ENCODE peak calls at places on chromosomes 6 and 20, in seven cellular contexts. O is suprapubic skin, W is GM23248, S is uterus, J is adrenal gland, E is testis, R is upper lobe of right lung. P is an unnamed sample. For H3K27me3 and H3K36me3, the result is how much of the 10 kb centered on the place peaks cover.

GRCh38 chr20:51735728-51736600 is 32.2 kb downstream of the ATP9A start:
- DNase-seq in O (no peak), W (no peak), S (no peak), J (no peak), E (peak), R (no peak), P (no peak)

GRCh38 chr6:31878761-31879542 is at the start of gene SLC44A4:
- DNase-seq in O (no peak), W (no peak), S (no peak), J (no peak), E (no peak), R (peak), P (no peak)

GRCh38 chr20:59163641-59164530 is at the start of gene ZNF831:
- DNase-seq in O (no peak), W (no peak), S (no peak), J (no peak), E (no peak), R (no peak), P (no peak)

GRCh38 chr6:32973144-32973854 is 4.9 kb downstream of the BRD2 start:
- DNase-seq in O (no peak), W (peak), S (no peak), J (peak), E (peak), R (no peak), P (no peak)

GRCh38 chr6:134278000-134278399 is 39.9 kb downstream of the SGK1 start:
- DNase-seq in O (no peak), W (no peak), S (no peak), J (no peak), E (no peak), R (no peak), P (no peak)

GRCh38 chr6:27144740-27145079 is 102.8 kb upstream of the PRSS16 start:
- DNase-seq in O (no peak), W (no peak), S (no peak), J (no peak), E (no peak), R (no peak), P (no peak)

GRCh38 chr20:19269737-19270325 is 57.4 kb downstream of the SLC24A3 start:
- DNase-seq in O (no peak), W (peak), S (no peak), J (no peak), E (no peak), R (no peak), P (no peak)

GRCh38 chr20:16533493-16533892 is 39.8 kb downstream of the KIF16B start:
- DNase-seq in O (no peak), W (no peak), S (no peak), J (no peak), E (no peak), R (no peak), P (no peak)

GRCh38 chr6:29553268-29554057 is 6.1 kb downstream of the UBD start:
- DNase-seq in O (no peak), W (peak), S (peak), J (peak), E (peak), R (peak), P (no peak)

GRCh38 chr6:15499125-15499524 is 163.7 kb downstream of the DTNBP1 start:
- DNase-seq in O (peak), W (no peak), S (no peak), J (peak), E (no peak), R (peak), P (no peak)

GRCh38 chr6:114824409-114824808 is 481.6 kb upstream of the HS3ST5 start:
- DNase-seq in O (no peak), W (no peak), S (no peak), J (no peak), E (no peak), R (no peak), P (no peak)

GRCh38 chr6:41021832-41022231 is 17.2 kb downstream of the UNC5CL start:
- DNase-seq in O (no peak), W (peak), S (no peak), J (peak), E (peak), R (no peak), P (no peak)

GRCh38 chr20:49203011-49203410 is 14.9 kb upstream of the STAU1 start:
- DNase-seq in O (no peak), W (no peak), S (no peak), J (no peak), E (no peak), R (no peak), P (no peak)

GRCh38 chr6:43120101-43120730 is 44.1 kb downstream of the PTK7 start:
- DNase-seq in O (no peak), W (no peak), S (no peak), J (no peak), E (no peak), R (no peak), P (no peak)

GRCh38 chr6:107716688-107717089 is 107.4 kb downstream of the SCML4 start:
- DNase-seq in O (no peak), W (peak), S (no peak), J (no peak), E (peak), R (no peak), P (no peak)

GRCh38 chr6:132236744-132237143 is 164.5 kb downstream of the MOXD1 start:
- DNase-seq in O (no peak), W (peak), S (no peak), J (no peak), E (no peak), R (no peak), P (no peak)

GRCh38 chr6:15628499-15629131 is 34.2 kb downstream of the DTNBP1 start:
- DNase-seq in O (no peak), W (peak), S (no peak), J (no peak), E (no peak), R (no peak), P (no peak)

GRCh38 chr6:6503186-6503585 is 85.3 kb upstream of the LY86 start:
- DNase-seq in O (no peak), W (no peak), S (no peak), J (no peak), E (no peak), R (no peak), P (no peak)

GRCh38 chr20:44959082-44959895 is 908 bp downstream of the TOMM34 start:
- DNase-seq in O (no peak), W (peak), S (no peak), J (peak), E (peak), R (no peak), P (no peak)

GRCh38 chr20:50298554-50299324 is 108.1 kb downstream of the CEBPB start:
- DNase-seq in O (no peak), W (no peak), S (no peak), J (no peak), E (peak), R (no peak), P (no peak)

DNA sequence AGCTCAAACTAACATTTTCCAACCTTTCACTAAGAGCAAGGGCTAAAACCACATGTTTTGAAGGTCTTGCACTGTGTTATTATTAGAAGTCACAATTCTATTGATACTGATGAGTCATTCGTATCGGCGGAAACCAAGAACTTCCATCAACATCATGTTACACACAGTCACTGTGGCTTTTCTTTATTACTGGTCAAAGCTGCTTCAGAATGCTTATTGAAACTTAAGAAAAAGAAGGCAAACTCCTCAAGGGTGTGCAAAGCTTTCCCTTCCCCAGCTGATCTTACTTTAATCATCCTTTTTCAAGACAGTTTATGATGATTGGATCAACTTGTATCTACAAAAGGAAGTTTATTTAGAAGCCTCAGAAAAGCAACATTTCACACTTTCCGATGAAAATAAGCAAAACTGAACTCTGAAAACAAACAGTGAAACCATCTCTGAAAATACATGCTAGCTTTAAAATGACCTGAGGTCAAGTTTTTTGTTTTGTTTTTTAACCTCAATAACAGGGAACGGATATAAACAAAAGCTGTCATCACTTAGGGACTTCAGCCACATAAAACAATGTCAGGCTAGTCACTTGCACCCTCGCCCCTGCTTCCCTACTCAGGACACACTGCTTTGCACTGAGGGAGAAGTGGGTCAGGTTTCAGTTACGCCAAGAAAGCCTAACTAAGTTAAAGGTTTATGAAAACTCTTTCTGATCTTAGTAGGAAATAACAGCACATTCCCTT is 11.7 kb downstream of the BACH2 start:
- DNase-seq in O (no peak), W (peak), S (no peak), J (no peak), E (no peak), R (no peak), P (peak)
- H3K27me3 ChIP-seq in O (under half), W (under half), S (under half), J (under half), E (under half), R (under half), P (under half)

GRCh38 chr20:62137092-62137384 is 6.2 kb downstream of the PSMA7 start:
- DNase-seq in O (no peak), W (no peak), S (no peak), J (no peak), E (no peak), R (no peak), P (no peak)
- H3K36me3 ChIP-seq in O (half or more), W (half or more), S (under half), J (under half), E (under half), R (half or more), P (under half)

DNA sequence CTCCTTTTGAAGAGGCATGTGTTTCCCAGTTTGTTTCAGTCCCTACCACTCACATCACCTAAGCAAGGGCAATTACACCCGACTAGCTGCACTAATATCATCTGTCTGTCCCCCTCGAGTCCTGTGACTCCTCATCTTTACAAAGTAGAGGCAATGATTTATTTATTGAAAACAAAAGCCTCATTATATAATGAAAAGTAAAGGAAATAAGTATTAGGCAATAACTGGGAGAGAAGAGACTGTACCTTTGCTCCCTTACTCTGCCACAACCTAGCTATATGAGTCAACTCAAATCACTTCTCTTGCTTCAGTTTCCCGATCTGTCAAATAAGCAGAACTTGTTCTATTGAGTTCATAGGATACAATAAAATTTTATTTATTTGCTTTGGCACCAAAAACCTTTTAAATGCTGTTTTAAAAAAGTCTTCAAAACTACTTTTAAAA is 38.9 kb downstream of the CSNK2A1 start:
- DNase-seq in O (no peak), W (no peak), S (no peak), J (no peak), E (no peak), R (no peak), P (no peak)
- H3K27me3 ChIP-seq in O (under half), W (under half), S (under half), J (under half), E (under half), R (under half), P (under half)

GRCh38 chr6:109373762-109374161 is 8.5 kb downstream of the CD164 start:
- DNase-seq in O (no peak), W (peak), S (no peak), J (no peak), E (no peak), R (no peak), P (no peak)
- H3K36me3 ChIP-seq in O (half or more), W (half or more), S (under half), J (under half), E (under half), R (half or more), P (under half)

GRCh38 chr6:122394016-122394415 is 5.4 kb upstream of the HSF2 start:
- DNase-seq in O (no peak), W (no peak), S (no peak), J (peak), E (no peak), R (no peak), P (no peak)
- H3K27me3 ChIP-seq in O (under half), W (under half), S (under half), J (under half), E (under half), R (under half), P (under half)

GRCh38 chr6:160222491-160222890 is 36.1 kb downstream of the SLC22A2 start:
- DNase-seq in O (no peak), W (no peak), S (no peak), J (no peak), E (no peak), R (no peak), P (no peak)

GRCh38 chr6:160224599-160225237 is 33.9 kb downstream of the SLC22A2 start:
- DNase-seq in O (no peak), W (no peak), S (no peak), J (no peak), E (no peak), R (no peak), P (no peak)

GRCh38 chr6:160221423-160221822 is 37.2 kb downstream of the SLC22A2 start:
- DNase-seq in O (no peak), W (no peak), S (no peak), J (no peak), E (no peak), R (no peak), P (no peak)

GRCh38 chr6:160217863-160218262 is 40.8 kb downstream of the SLC22A2 start:
- DNase-seq in O (no peak), W (no peak), S (no peak), J (no peak), E (no peak), R (no peak), P (no peak)

DNA sequence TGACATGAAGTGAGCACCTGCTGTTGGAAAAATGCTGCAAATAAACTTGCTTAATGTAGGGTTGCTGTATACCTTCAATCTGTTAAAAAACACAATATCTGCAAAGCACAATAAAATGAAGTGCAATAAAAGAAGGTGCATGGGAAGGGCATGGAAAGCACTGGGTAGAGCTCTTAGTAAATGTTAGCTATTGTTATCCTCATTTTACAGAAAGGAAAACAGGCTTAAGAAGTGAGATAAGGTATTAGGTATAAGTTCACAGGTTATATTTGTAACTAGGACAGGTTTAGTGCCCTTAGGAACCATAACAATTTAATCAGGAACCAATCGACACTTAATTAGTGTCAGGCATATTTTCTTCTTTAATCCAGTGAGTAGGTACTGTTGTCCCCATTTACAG is 36.7 kb downstream of the SLC22A2 start:
- DNase-seq in O (no peak), W (no peak), S (no peak), J (no peak), E (no peak), R (no peak), P (no peak)
- H3K36me3 ChIP-seq in O (under half), W (under half), S (under half), J (under half), E (under half), R (under half), P (under half)

P was measured in gastrocnemius medialis.